ENCODE peak calls at places on chromosomes 4 and X, in seven cellular contexts. One of them, this sample, is unnamed.
A peak's percentile ranks its signal among the peaks of the same experiment; 100 is the strongest.

GRCh38 chr4:170109586-170110289 is 20.0 kb upstream of the AADAT start:
- DNase-seq in neuronal stem cell: no peak
- DNase-seq in H1: no peak
- DNase-seq in H9: no peak
- DNase-seq in IMR-90: no peak
- DNase-seq in mesendoderm: peak; percentile 56
- DNase-seq in trophoblast cell: no peak
- DNase-seq in this sample: no peak

GRCh38 chrX:48021026-48021900 is 14.5 kb downstream of the SPACA5 start:
- DNase-seq in H1: peak; percentile 78
- DNase-seq in neuronal stem cell: peak; percentile 80
- DNase-seq in mesendoderm: peak; percentile 89
- DNase-seq in trophoblast cell: peak; percentile 73
- DNase-seq in IMR-90: peak; percentile 81
- DNase-seq in H9: peak; percentile 69
- DNase-seq in this sample: peak; percentile 87

GRCh38 chr4:110669663-110670062 is 46.8 kb upstream of the PITX2 start:
- DNase-seq in IMR-90: no peak
- DNase-seq in H1: no peak
- DNase-seq in mesendoderm: no peak
- DNase-seq in trophoblast cell: no peak
- DNase-seq in neuronal stem cell: no peak
- DNase-seq in H9: no peak
- DNase-seq in this sample: no peak

GRCh38 chr4:89598602-89599001 is 238.4 kb downstream of the SNCA start:
- DNase-seq in mesendoderm: peak; percentile 48
- DNase-seq in IMR-90: peak; percentile 17
- DNase-seq in neuronal stem cell: no peak
- DNase-seq in H1: no peak
- DNase-seq in trophoblast cell: peak; percentile 40
- DNase-seq in H9: no peak
- DNase-seq in this sample: peak; percentile 21

GRCh38 chrX:7146026-7146702 is 1.3 kb upstream of the STS start:
- DNase-seq in neuronal stem cell: no peak
- DNase-seq in H9: no peak
- DNase-seq in trophoblast cell: peak; percentile 85
- DNase-seq in H1: no peak
- DNase-seq in IMR-90: no peak
- DNase-seq in mesendoderm: no peak
- DNase-seq in this sample: peak; percentile 18

GRCh38 chr4:2042207-2042946 is 16.8 kb upstream of the NAT8L start:
- DNase-seq in H9: peak; percentile 39
- DNase-seq in neuronal stem cell: no peak
- DNase-seq in IMR-90: no peak
- DNase-seq in trophoblast cell: peak; percentile 35
- DNase-seq in H1: peak; percentile 69
- DNase-seq in mesendoderm: no peak
- DNase-seq in this sample: peak; percentile 29

GRCh38 chr4:1856920-1857699 is 1.2 kb upstream of the LETM1 start:
- DNase-seq in trophoblast cell: peak; percentile 36
- DNase-seq in H1: no peak
- DNase-seq in H9: no peak
- DNase-seq in IMR-90: no peak
- DNase-seq in neuronal stem cell: no peak
- DNase-seq in mesendoderm: no peak
- DNase-seq in this sample: no peak

GRCh38 chr4:140094701-140095420 is 59.1 kb downstream of the MAML3 start:
- DNase-seq in IMR-90: peak; percentile 73
- DNase-seq in neuronal stem cell: no peak
- DNase-seq in H1: peak; percentile 59
- DNase-seq in H9: peak; percentile 78
- DNase-seq in trophoblast cell: peak; percentile 41
- DNase-seq in mesendoderm: peak; percentile 92
- DNase-seq in this sample: no peak

GRCh38 chr4:81919238-81919637 is 447.5 kb upstream of the RASGEF1B start:
- DNase-seq in H9: peak; percentile 38
- DNase-seq in H1: no peak
- DNase-seq in mesendoderm: peak; percentile 81
- DNase-seq in IMR-90: peak; percentile 1
- DNase-seq in trophoblast cell: peak; percentile 62
- DNase-seq in neuronal stem cell: no peak
- DNase-seq in this sample: no peak

GRCh38 chr4:81913427-81913878 is 441.7 kb upstream of the RASGEF1B start:
- DNase-seq in IMR-90: peak; percentile 31
- DNase-seq in H9: peak; percentile 86
- DNase-seq in neuronal stem cell: peak; percentile 71
- DNase-seq in trophoblast cell: peak; percentile 82
- DNase-seq in mesendoderm: peak; percentile 94
- DNase-seq in H1: peak; percentile 81
- DNase-seq in this sample: peak; percentile 10

GRCh38 chr4:81914623-81915022 is 442.9 kb upstream of the RASGEF1B start:
- DNase-seq in H9: no peak
- DNase-seq in IMR-90: no peak
- DNase-seq in neuronal stem cell: no peak
- DNase-seq in H1: no peak
- DNase-seq in trophoblast cell: no peak
- DNase-seq in mesendoderm: no peak
- DNase-seq in this sample: no peak

GRCh38 chr4:81912420-81912819 is 440.7 kb upstream of the RASGEF1B start:
- DNase-seq in trophoblast cell: no peak
- DNase-seq in H9: no peak
- DNase-seq in neuronal stem cell: no peak
- DNase-seq in IMR-90: no peak
- DNase-seq in mesendoderm: no peak
- DNase-seq in H1: no peak
- DNase-seq in this sample: no peak

GRCh38 chr4:81915430-81915829 is 443.7 kb upstream of the RASGEF1B start:
- DNase-seq in trophoblast cell: no peak
- DNase-seq in neuronal stem cell: no peak
- DNase-seq in IMR-90: no peak
- DNase-seq in H1: no peak
- DNase-seq in mesendoderm: no peak
- DNase-seq in H9: no peak
- DNase-seq in this sample: no peak
- H4K8ac ChIP-seq in trophoblast cell: no peak overlapping the region
- H4K8ac ChIP-seq in neuronal stem cell: no peak overlapping the region
- H4K8ac ChIP-seq in IMR-90: no peak overlapping the region
- H4K8ac ChIP-seq in H1: no peak overlapping the region
- H4K8ac ChIP-seq in mesendoderm: no peak overlapping the region
- H4K8ac ChIP-seq in H9: no peak overlapping the region
- H4K8ac ChIP-seq in this sample: no peak overlapping the region

DNA sequence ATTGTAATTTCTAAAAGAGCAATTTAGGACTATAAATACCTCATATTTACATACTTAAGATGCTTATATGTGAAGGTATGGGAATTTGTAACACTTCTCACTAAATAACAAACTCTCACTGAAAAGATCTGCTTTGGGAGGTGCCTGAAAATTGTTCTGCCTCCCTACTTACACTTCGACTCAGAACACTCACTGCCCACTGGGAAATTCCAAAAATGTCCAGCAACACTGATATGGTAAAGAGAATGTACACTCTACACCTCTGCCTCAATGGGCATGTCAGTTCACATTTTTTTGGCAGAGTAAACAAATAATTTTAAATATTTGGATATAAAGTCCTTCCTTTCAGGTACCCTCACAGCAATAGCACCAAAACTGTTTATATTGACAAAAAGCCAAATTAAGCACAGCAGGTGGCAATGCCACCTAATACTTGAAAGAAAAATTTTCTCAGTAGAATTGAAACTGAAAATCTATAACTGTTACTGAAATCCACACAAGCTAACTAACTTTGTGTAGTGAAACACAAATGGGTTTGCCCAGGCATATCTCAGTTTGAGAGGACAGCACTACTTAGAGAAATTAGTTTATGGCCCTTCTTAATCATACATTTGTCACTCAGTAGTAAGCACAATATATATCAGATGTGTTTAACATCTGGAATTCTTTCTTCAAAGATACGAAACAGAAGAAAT is 67.1 kb downstream of the PRDM5 start:
- DNase-seq in IMR-90: no peak
- DNase-seq in trophoblast cell: no peak
- DNase-seq in H9: no peak
- DNase-seq in mesendoderm: no peak
- DNase-seq in H1: no peak
- DNase-seq in neuronal stem cell: no peak
- DNase-seq in this sample: no peak
- H2AK5ac ChIP-seq in IMR-90: no peak overlapping the region
- H2AK5ac ChIP-seq in trophoblast cell: no peak overlapping the region
- H2AK5ac ChIP-seq in H9: no peak overlapping the region
- H2AK5ac ChIP-seq in mesendoderm: no peak overlapping the region
- H2AK5ac ChIP-seq in H1: no peak overlapping the region
- H2AK5ac ChIP-seq in neuronal stem cell: no peak overlapping the region
- H2AK5ac ChIP-seq in this sample: no peak overlapping the region

DNA sequence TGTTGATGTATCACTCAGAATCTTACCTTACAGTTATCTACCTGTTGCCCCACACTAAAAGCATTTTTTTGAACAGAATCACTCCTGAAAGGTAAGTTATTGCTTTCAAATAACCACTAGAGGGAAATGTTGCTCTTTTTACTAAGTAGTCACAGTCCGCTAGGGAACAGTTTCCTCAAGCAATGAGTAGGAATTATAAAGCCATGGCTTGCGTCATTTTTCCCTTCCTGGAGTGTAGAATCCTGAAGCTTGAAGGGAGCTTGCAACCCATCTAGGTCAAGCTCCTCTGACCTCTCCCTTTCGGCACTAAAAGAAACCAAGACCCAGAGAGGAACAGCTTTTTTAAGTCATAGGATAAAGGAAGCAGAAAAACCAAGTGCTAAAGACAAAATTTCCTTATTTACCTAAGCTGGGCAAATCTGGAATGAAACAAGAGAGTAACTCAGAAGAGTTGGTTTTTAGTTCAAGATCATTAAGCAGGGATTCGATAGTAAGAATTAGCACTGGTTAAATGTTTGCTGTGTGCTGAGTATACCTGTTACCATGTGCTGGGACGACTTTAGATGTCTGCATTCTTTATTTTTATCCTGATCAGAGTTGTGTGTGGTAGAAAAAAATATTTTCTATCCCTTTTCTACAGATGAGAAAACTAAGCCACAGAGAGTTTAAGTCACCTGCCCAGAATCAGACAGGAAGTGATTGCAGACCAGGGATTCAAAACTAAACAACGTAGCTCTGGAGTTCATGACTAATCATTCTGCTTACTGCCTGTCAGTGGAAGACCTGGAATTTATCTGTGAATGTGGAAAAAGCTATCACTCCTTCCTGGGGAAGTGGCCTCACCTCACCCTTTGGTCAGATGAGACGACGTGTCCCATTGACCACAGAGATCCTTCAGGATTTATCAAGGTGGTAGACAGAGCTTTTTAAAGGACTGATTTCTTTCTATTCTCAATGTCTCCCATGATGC is 631.5 kb downstream of the RAB28 start:
- DNase-seq in H1: no peak
- DNase-seq in mesendoderm: peak; percentile 89
- DNase-seq in H9: peak; percentile 48
- DNase-seq in IMR-90: peak; percentile 52
- DNase-seq in trophoblast cell: peak; percentile 81
- DNase-seq in neuronal stem cell: peak; percentile 55
- DNase-seq in this sample: peak; percentile 88
- H3K4ac ChIP-seq in H1: no peak overlapping the region
- H3K4ac ChIP-seq in mesendoderm: no peak overlapping the region
- H3K4ac ChIP-seq in H9: no peak overlapping the region
- H3K4ac ChIP-seq in IMR-90: no peak overlapping the region
- H3K4ac ChIP-seq in trophoblast cell: no peak overlapping the region
- H3K4ac ChIP-seq in neuronal stem cell: no peak overlapping the region
- H3K4ac ChIP-seq in this sample: no peak overlapping the region

GRCh38 chr4:14834382-14834781 is 167.9 kb upstream of the CPEB2 start:
- DNase-seq in neuronal stem cell: no peak
- DNase-seq in H1: no peak
- DNase-seq in H9: no peak
- DNase-seq in trophoblast cell: no peak
- DNase-seq in mesendoderm: no peak
- DNase-seq in IMR-90: no peak
- DNase-seq in this sample: no peak
- H4K8ac ChIP-seq in neuronal stem cell: no peak overlapping the region
- H4K8ac ChIP-seq in H1: no peak overlapping the region
- H4K8ac ChIP-seq in H9: no peak overlapping the region
- H4K8ac ChIP-seq in trophoblast cell: no peak overlapping the region
- H4K8ac ChIP-seq in mesendoderm: no peak overlapping the region
- H4K8ac ChIP-seq in IMR-90: no peak overlapping the region
- H4K8ac ChIP-seq in this sample: no peak overlapping the region

GRCh38 chr4:58688603-58689002 is 1578.4 kb upstream of the IGFBP7 start:
- DNase-seq in IMR-90: no peak
- DNase-seq in mesendoderm: no peak
- DNase-seq in H9: no peak
- DNase-seq in H1: no peak
- DNase-seq in neuronal stem cell: no peak
- DNase-seq in trophoblast cell: no peak
- DNase-seq in this sample: no peak
- H2AK5ac ChIP-seq in IMR-90: no peak overlapping the region
- H2AK5ac ChIP-seq in mesendoderm: no peak overlapping the region
- H2AK5ac ChIP-seq in H9: no peak overlapping the region
- H2AK5ac ChIP-seq in H1: no peak overlapping the region
- H2AK5ac ChIP-seq in neuronal stem cell: no peak overlapping the region
- H2AK5ac ChIP-seq in trophoblast cell: no peak overlapping the region
- H2AK5ac ChIP-seq in this sample: no peak overlapping the region

GRCh38 chrX:72054776-72055495 is 76.8 kb downstream of the RTL5 start:
- DNase-seq in IMR-90: no peak
- DNase-seq in trophoblast cell: no peak
- DNase-seq in H1: no peak
- DNase-seq in mesendoderm: peak; percentile 45
- DNase-seq in neuronal stem cell: no peak
- DNase-seq in H9: peak; percentile 50
- DNase-seq in this sample: no peak
- H3K4ac ChIP-seq in IMR-90: no peak overlapping the region
- H3K4ac ChIP-seq in trophoblast cell: no peak overlapping the region
- H3K4ac ChIP-seq in H1: peak overlapping the region; percentile 5
- H3K4ac ChIP-seq in mesendoderm: no peak overlapping the region
- H3K4ac ChIP-seq in neuronal stem cell: no peak overlapping the region
- H3K4ac ChIP-seq in H9: no peak overlapping the region
- H3K4ac ChIP-seq in this sample: no peak overlapping the region

GRCh38 chr4:183434264-183435045 is 10.0 kb upstream of the CDKN2AIP start:
- DNase-seq in H9: no peak
- DNase-seq in mesendoderm: no peak
- DNase-seq in IMR-90: no peak
- DNase-seq in neuronal stem cell: no peak
- DNase-seq in trophoblast cell: no peak
- DNase-seq in H1: no peak
- DNase-seq in this sample: no peak
- H4K8ac ChIP-seq in H9: no peak overlapping the region
- H4K8ac ChIP-seq in mesendoderm: no peak overlapping the region
- H4K8ac ChIP-seq in IMR-90: no peak overlapping the region
- H4K8ac ChIP-seq in neuronal stem cell: no peak overlapping the region
- H4K8ac ChIP-seq in trophoblast cell: no peak overlapping the region
- H4K8ac ChIP-seq in H1: no peak overlapping the region
- H4K8ac ChIP-seq in this sample: no peak overlapping the region